ENCODE peak calls at places on chromosomes 13 and 19, in nine cellular contexts. P, X, K, H, V, J, M, N and U are unnamed samples.
A peak's percentile ranks its signal among the peaks of the same experiment; 100 is the strongest.

GRCh38 chr13:113928701-113929627 is 44.9 kb downstream of the C13orf46 start:
- DNase-seq in V (peak; percentile 90), N (peak; percentile 98), K (peak; percentile 93), J (no peak), H (no peak), M (peak; percentile 97), X (no peak), P (peak; percentile 32), U (peak; percentile 95)

GRCh38 chr19:44745386-44745831 is 3.1 kb upstream of the BCL3 start:
- DNase-seq in N (peak; percentile 75), X (no peak), M (peak; percentile 84), P (no peak), H (no peak), V (peak; percentile 81), J (no peak), K (peak; percentile 61), U (peak; percentile 65)

GRCh38 chr19:7554990-7555864 is 19.7 kb downstream of the PNPLA6 start:
- DNase-seq in P (no peak), H (peak; percentile 48), K (no peak), M (no peak), J (no peak), N (no peak), X (no peak), V (no peak), U (no peak)

GRCh38 chr13:57631607-57632275 is at the start of gene PCDH17:
- DNase-seq in H (peak; percentile 2), P (peak; percentile 68), N (peak; percentile 6), K (no peak), J (no peak), V (peak; percentile 70), M (peak; percentile 63), X (no peak), U (no peak)

GRCh38 chr19:47324502-47324901 is 7.5 kb upstream of the C5AR2 start:
- DNase-seq in J (no peak), K (peak; percentile 50), X (no peak), H (no peak), M (peak; percentile 66), V (no peak), P (no peak), N (no peak), U (no peak)

GRCh38 chr19:6457958-6458694 is 1.5 kb downstream of the SLC25A23 start:
- DNase-seq in M (no peak), J (no peak), N (no peak), V (no peak), K (no peak), X (no peak), P (no peak), H (no peak), U (no peak)

GRCh38 chr19:8090932-8091331 is 38.4 kb downstream of the CCL25 start:
- DNase-seq in K (no peak), N (no peak), J (no peak), P (no peak), M (no peak), V (no peak), X (no peak), H (no peak), U (no peak)

GRCh38 chr19:42303101-42303464 is 659 bp upstream of the PAFAH1B3 start:
- DNase-seq in J (no peak), K (no peak), N (no peak), H (no peak), X (no peak), M (no peak), P (no peak), V (no peak), U (no peak)

GRCh38 chr19:12787458-12787857 is 3.8 kb upstream of the JUNB start:
- DNase-seq in M (no peak), J (no peak), V (no peak), X (no peak), H (no peak), N (no peak), P (no peak), K (no peak), U (no peak)

GRCh38 chr13:22454586-22454985 is 726.2 kb upstream of the SGCG start:
- DNase-seq in M (no peak), N (no peak), J (no peak), K (no peak), X (no peak), H (no peak), P (no peak), V (peak; percentile 46), U (no peak)

GRCh38 chr13:25803626-25804025 is 248.2 kb downstream of the SHISA2 start:
- DNase-seq in M (no peak), X (no peak), P (no peak), H (no peak), J (no peak), K (no peak), V (no peak), N (no peak), U (no peak)

GRCh38 chr13:110323172-110323851 is 16.2 kb downstream of the COL4A2 start:
- DNase-seq in V (peak; percentile 50), K (no peak), N (no peak), X (no peak), M (no peak), H (no peak), P (no peak), J (no peak), U (peak; percentile 72)

GRCh38 chr19:39212377-39212742 is 8.3 kb upstream of the SYCN start:
- DNase-seq in J (peak; percentile 38), H (peak; percentile 85), K (no peak), N (no peak), X (peak; percentile 66), V (peak; percentile 11), M (no peak), P (no peak), U (no peak)

GRCh38 chr13:37682496-37682895 is 83.9 kb upstream of the POSTN start:
- DNase-seq in J (no peak), M (no peak), V (no peak), H (no peak), K (no peak), X (no peak), N (no peak), P (no peak), U (no peak)

GRCh38 chr19:55622242-55622969 is 2.0 kb downstream of the ZNF784 start:
- DNase-seq in V (no peak), X (no peak), M (no peak), N (no peak), P (no peak), J (no peak), K (no peak), H (no peak), U (no peak)

GRCh38 chr19:17719730-17720486 is 628 bp downstream of the MAP1S start:
- DNase-seq in H (peak; percentile 64), M (no peak), P (peak; percentile 20), J (peak; percentile 2), N (no peak), K (no peak), V (no peak), X (peak; percentile 40), U (no peak)

GRCh38 chr19:56085571-56086275 is 35.4 kb downstream of the ZNF787 start:
- DNase-seq in H (peak; percentile 20), J (no peak), X (no peak), N (no peak), K (no peak), P (no peak), V (no peak), M (no peak), U (no peak)

GRCh38 chr19:20078696-20079095 is 896 bp downstream of the ZNF90 start:
- DNase-seq in V (peak; percentile 75), X (peak; percentile 7), N (peak; percentile 48), M (peak; percentile 40), J (no peak), K (peak; percentile 16), P (peak; percentile 3), H (peak; percentile 54), U (peak; percentile 4)

GRCh38 chr19:42113641-42114348 is 18.5 kb downstream of the POU2F2 start:
- DNase-seq in M (peak; percentile 32), H (peak; percentile 25), N (peak; percentile 86), X (no peak), J (no peak), V (peak; percentile 87), K (no peak), P (no peak), U (peak; percentile 93)

GRCh38 chr13:62123409-62123808 is 707.8 kb upstream of the PCDH20 start:
- DNase-seq in V (no peak), X (no peak), K (no peak), P (no peak), M (no peak), H (no peak), J (no peak), N (no peak), U (no peak)

GRCh38 chr19:46193678-46194077 is 35.9 kb upstream of the IGFL1 start:
- DNase-seq in K (no peak), H (no peak), V (no peak), X (no peak), P (no peak), N (no peak), J (no peak), M (no peak), U (no peak)

GRCh38 chr19:44356383-44357111 is at the start of gene ZNF112:
- DNase-seq in V (peak; percentile 92), H (peak; percentile 32), M (peak; percentile 91), J (no peak), P (peak; percentile 84), N (peak; percentile 91), X (no peak), K (peak; percentile 82), U (peak; percentile 78)

GRCh38 chr19:18939922-18940775 is 868 bp downstream of the HOMER3 start:
- DNase-seq in N (peak; percentile 69), J (no peak), M (peak; percentile 56), P (peak; percentile 60), X (peak; percentile 29), V (peak; percentile 57), H (no peak), K (peak; percentile 27), U (no peak)

GRCh38 chr13:89153941-89154340 is 1482.8 kb downstream of the SLITRK5 start:
- DNase-seq in K (no peak), V (no peak), P (no peak), M (no peak), H (no peak), X (no peak), N (no peak), J (no peak), U (no peak)

GRCh38 chr19:19461306-19461670 is 54.1 kb downstream of the TSSK6 start:
- DNase-seq in P (no peak), V (no peak), H (no peak), K (no peak), M (no peak), X (no peak), N (no peak), J (no peak), U (no peak)

GRCh38 chr13:34913040-34913439 is 29.0 kb upstream of the NBEA start:
- DNase-seq in H (no peak), P (no peak), K (no peak), N (no peak), X (no peak), J (no peak), V (peak; percentile 2), M (no peak), U (no peak)

GRCh38 chr13:104253063-104253680 is 1187.0 kb upstream of the SLC10A2 start:
- DNase-seq in H (no peak), V (peak; percentile 22), P (no peak), J (no peak), M (no peak), N (no peak), K (no peak), X (no peak), U (no peak)

GRCh38 chr19:16340092-16340491 is 15.5 kb downstream of the KLF2 start:
- DNase-seq in V (no peak), N (no peak), H (no peak), J (no peak), M (no peak), X (no peak), K (no peak), P (no peak), U (no peak)

GRCh38 chr19:23996549-23996948 is 81.9 kb downstream of the ZNF726 start:
- DNase-seq in H (peak; percentile 16), M (no peak), N (no peak), P (no peak), V (no peak), X (no peak), J (no peak), K (no peak), U (no peak)

GRCh38 chr19:4267901-4268815 is 10.9 kb upstream of the SHD start:
- DNase-seq in P (no peak), K (no peak), X (no peak), J (no peak), N (no peak), V (no peak), H (no peak), M (no peak), U (no peak)

GRCh38 chr19:1271528-1272422 is 2.6 kb downstream of the CIRBP start:
- DNase-seq in V (no peak), H (no peak), P (no peak), X (no peak), K (no peak), M (no peak), J (no peak), N (no peak), U (no peak)